ENCODE peak calls at places on chromosomes 3 and 15, in six cellular contexts. D is adrenal gland, X is upper lobe of right lung, A is Panc1, R is cardiac muscle cell, U is uterus. M is an unnamed sample.
A peak's percentile ranks its signal among the peaks of the same experiment; 100 is the strongest.

GRCh38 chr15:77027697-77028450 is 32.9 kb downstream of the PSTPIP1 start:
- DNase-seq in A (no peak), U (peak; percentile 18), X (peak; percentile 57), R (peak; percentile 40), D (peak; percentile 53), M (no peak)

GRCh38 chr15:74238984-74239645 is 3.0 kb downstream of the CCDC33 start:
- DNase-seq in X (no peak), D (no peak), U (no peak), R (no peak), A (no peak), M (no peak)

GRCh38 chr3:42290966-42291714 is 25.2 kb upstream of the CCK start:
- DNase-seq in U (no peak), X (no peak), R (no peak), D (no peak), A (no peak), M (no peak)

GRCh38 chr3:195100903-195101591 is 169.9 kb downstream of the XXYLT1 start:
- DNase-seq in X (peak; percentile 82), D (peak; percentile 23), A (no peak), U (no peak), R (no peak), M (no peak)

GRCh38 chr15:44193651-44194396 is 1.2 kb downstream of the FRMD5 start:
- DNase-seq in D (peak; percentile 33), U (no peak), X (no peak), A (no peak), R (peak; percentile 27), M (no peak)

GRCh38 chr3:72071624-72072023 is 286.7 kb upstream of the PROK2 start:
- DNase-seq in D (no peak), U (no peak), R (no peak), A (no peak), X (no peak), M (no peak)

GRCh38 chr15:78968539-78969271 is 23.9 kb upstream of the CTSH start:
- DNase-seq in D (no peak), U (no peak), A (no peak), X (no peak), R (no peak), M (no peak)

GRCh38 chr3:140122183-140122582 is 187.2 kb downstream of the CLSTN2 start:
- DNase-seq in U (no peak), D (no peak), X (no peak), A (no peak), R (no peak), M (no peak)

GRCh38 chr3:121961283-121961682 is 60.8 kb downstream of the ILDR1 start:
- DNase-seq in X (no peak), D (no peak), R (no peak), A (no peak), U (no peak), M (no peak)

GRCh38 chr15:67801142-67801541 is 24.2 kb upstream of the SKOR1 start:
- DNase-seq in A (no peak), R (no peak), X (no peak), U (no peak), D (no peak), M (no peak)

GRCh38 chr15:52804526-52805081 is 14.5 kb upstream of the ONECUT1 start:
- DNase-seq in R (no peak), D (no peak), X (no peak), U (no peak), A (no peak), M (no peak)

GRCh38 chr3:61828880-61829279 is 267.5 kb downstream of the PTPRG start:
- DNase-seq in D (no peak), U (no peak), X (no peak), R (no peak), A (no peak), M (no peak)

GRCh38 chr3:155418426-155418825 is 124.9 kb upstream of the STRIT1 start:
- DNase-seq in D (no peak), A (no peak), R (peak; percentile 15), U (no peak), X (no peak), M (no peak)

GRCh38 chr3:176848431-176849214 is 348.7 kb downstream of the TBL1XR1 start:
- DNase-seq in R (no peak), X (no peak), A (no peak), D (no peak), U (no peak), M (no peak)

GRCh38 chr15:55348281-55348778 is 29.3 kb downstream of the PIGB start:
- DNase-seq in D (no peak), X (no peak), R (no peak), U (no peak), A (no peak), M (no peak)

GRCh38 chr15:28917791-28918140 is 32.0 kb downstream of the APBA2 start:
- DNase-seq in X (no peak), D (no peak), A (no peak), R (no peak), U (no peak), M (no peak)

GRCh38 chr3:106208266-106208665 is 339.5 kb upstream of the CBLB start:
- DNase-seq in R (no peak), X (no peak), D (no peak), A (no peak), U (no peak), M (no peak)

GRCh38 chr3:25536668-25537331 is 108.7 kb downstream of the RARB start:
- DNase-seq in D (no peak), X (no peak), R (no peak), U (no peak), A (no peak), M (no peak)

GRCh38 chr15:46636220-46636619 is 1001.4 kb downstream of the SQOR start:
- DNase-seq in A (no peak), X (no peak), R (peak; percentile 10), D (no peak), U (no peak), M (no peak)

GRCh38 chr15:61335998-61336648 is 107.0 kb upstream of the RORA start:
- DNase-seq in R (no peak), U (no peak), A (no peak), X (no peak), D (no peak), M (no peak)

GRCh38 chr3:75329713-75330112 is 334.4 kb upstream of the FRG2C start:
- DNase-seq in D (no peak), U (no peak), A (no peak), X (no peak), R (no peak), M (no peak)

GRCh38 chr3:37630441-37630840 is 231.2 kb upstream of the CTDSPL start:
- DNase-seq in R (no peak), D (no peak), U (no peak), X (no peak), A (no peak), M (no peak)

GRCh38 chr15:44810237-44810636 is 73.9 kb downstream of the TRIM69 start:
- DNase-seq in R (no peak), U (no peak), X (no peak), A (no peak), D (no peak), M (no peak)

GRCh38 chr3:145457825-145458552 is 703.0 kb downstream of the PLOD2 start:
- DNase-seq in X (no peak), D (no peak), A (no peak), R (peak; percentile 40), U (no peak), M (no peak)

GRCh38 chr3:182399978-182400737 is 393.1 kb upstream of the ATP11B start:
- DNase-seq in D (no peak), A (no peak), U (no peak), X (no peak), R (no peak), M (no peak)

GRCh38 chr15:33533197-33533596 is 222.4 kb downstream of the RYR3 start:
- DNase-seq in A (no peak), D (no peak), R (no peak), U (no peak), X (no peak), M (no peak)

GRCh38 chr3:71478568-71478967 is 105.0 kb downstream of the FOXP1 start:
- DNase-seq in D (peak; percentile 44), R (no peak), X (no peak), U (no peak), A (no peak), M (no peak)

DNA sequence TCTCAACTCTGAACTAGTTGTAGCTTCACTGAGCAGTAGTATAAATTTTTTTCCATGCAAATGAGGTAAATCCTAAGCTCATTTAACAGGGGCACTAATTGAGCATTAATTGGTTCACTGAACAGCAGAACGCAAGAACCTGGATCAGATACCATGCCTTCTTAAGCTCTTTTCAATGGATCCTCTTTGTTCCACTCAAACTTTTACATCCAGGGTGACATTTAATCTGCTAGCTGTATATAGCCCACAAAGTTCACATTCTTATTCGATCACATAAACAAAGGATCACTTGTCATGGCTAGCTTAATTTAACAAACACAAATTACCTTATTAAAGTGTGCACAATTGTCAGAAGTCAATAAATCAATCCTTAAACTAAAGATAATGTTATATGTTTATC is 281.6 kb downstream of the CNTN6 start:
- DNase-seq in U (no peak), D (no peak), X (no peak), A (no peak), R (no peak), M (no peak)
- H3K9me3 ChIP-seq in U (no peaks in the 10 kb centered on the region), D (no peaks in the 10 kb centered on the region), X (no peaks in the 10 kb centered on the region), A (no peaks in the 10 kb centered on the region), R (no peaks in the 10 kb centered on the region), M (no peaks in the 10 kb centered on the region)

DNA sequence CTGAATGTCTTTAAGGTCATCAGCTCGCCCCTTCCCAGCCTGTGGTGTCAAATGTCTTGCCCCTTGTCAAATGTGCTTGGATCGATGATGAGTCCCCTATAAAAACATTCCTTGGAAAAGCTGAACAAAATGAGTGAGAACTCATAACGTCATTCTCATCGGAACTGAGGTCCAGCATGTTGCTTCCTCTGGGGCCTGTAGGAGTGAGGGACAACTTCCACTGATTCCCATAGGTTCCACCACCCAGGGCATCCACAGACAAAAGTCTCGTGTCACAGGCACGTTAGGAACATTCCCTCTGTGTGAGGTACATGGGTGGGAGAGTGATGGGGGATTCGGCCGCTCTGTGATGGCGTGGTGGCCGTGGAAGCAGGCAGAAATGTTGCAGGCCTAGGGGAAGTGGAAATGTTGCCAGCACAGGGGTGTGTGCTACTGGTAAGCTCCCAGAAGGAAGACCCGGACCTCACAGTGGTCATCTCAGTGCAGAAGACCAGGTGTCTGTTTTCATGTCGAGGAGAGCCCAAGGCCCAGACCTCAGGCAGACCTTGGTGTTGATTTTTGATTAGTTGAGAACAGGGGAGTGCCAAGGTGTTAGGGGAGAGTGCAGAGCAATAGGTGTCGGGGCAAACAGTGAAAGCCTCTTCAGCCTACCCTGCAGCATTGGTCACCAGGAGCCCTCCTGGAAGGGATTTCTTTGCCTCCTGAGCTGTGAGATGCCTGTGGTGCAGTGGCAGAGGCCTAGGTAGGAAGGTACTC is 96.8 kb downstream of the SNRPN start:
- DNase-seq in D (no peak), U (peak; percentile 3), R (no peak), X (peak; percentile 43), A (no peak), M (no peak)
- H3K9me3 ChIP-seq in D (no peaks in the 10 kb centered on the region), U (peaks cover 98% of the 10 kb centered on the region), R (peaks cover 7% of the 10 kb centered on the region), X (peaks cover 92% of the 10 kb centered on the region), A (peaks cover 68% of the 10 kb centered on the region), M (peaks cover 53% of the 10 kb centered on the region)

GRCh38 chr3:13947912-13948311 is 68.0 kb upstream of the WNT7A start:
- DNase-seq in U (no peak), X (no peak), A (no peak), R (peak; percentile 4), D (no peak), M (no peak)
- H3K9me3 ChIP-seq in U (peaks cover 5% of the 10 kb centered on the region), X (no peaks in the 10 kb centered on the region), A (no peaks in the 10 kb centered on the region), R (no peaks in the 10 kb centered on the region), D (no peaks in the 10 kb centered on the region), M (peaks cover 4% of the 10 kb centered on the region)

DNA sequence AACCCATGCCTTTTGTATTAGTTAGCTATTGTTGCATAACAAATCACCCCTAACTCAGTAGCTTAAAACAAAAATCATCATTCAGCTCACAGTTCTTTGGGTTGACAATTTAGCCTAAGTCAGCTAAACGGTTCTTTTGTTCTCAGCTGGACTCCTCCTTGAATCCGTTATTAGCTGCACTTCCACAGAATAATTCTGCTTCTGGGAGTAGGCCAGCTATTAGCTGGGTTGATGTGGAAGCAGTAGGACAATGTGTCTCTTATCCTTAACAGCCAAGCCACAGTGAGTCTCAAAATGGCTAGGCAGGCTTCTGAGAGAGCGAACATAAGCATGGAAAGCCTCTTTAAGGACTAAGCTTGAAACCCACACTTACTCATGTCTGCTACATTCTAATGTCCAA is 42.7 kb upstream of the ARPP21 start:
- DNase-seq in D (no peak), U (no peak), A (no peak), X (no peak), R (no peak), M (no peak)
- H3K9me3 ChIP-seq in D (no peaks in the 10 kb centered on the region), U (no peaks in the 10 kb centered on the region), A (no peaks in the 10 kb centered on the region), X (no peaks in the 10 kb centered on the region), R (no peaks in the 10 kb centered on the region), M (no peaks in the 10 kb centered on the region)

M was measured in T-helper 17 cell.